ENCODE peak calls at places on chromosomes 7 and 10, in eight cellular contexts. I is suprapubic skin; R is NCI-H1694 treated with DMSO at 0.1 percent for 48 hours; K is HTR-8/SVneo; D is T-helper 9 cell; J is GM13977; B is naive thymus-derived CD8-positive, alpha-beta T cell; Y is lower leg skin. Z is an unnamed sample.

GRCh38 chr7:15503603-15504280 is 58.1 kb downstream of the AGMO start:
- DNase-seq in D (no peak), K (no peak), I (no peak), Y (no peak), R (no peak), J (no peak), B (no peak), Z (no peak)

GRCh38 chr7:127912901-127913300 is 118.3 kb downstream of the LRRC4 start:
- DNase-seq in D (no peak), K (no peak), Y (no peak), R (no peak), I (no peak), B (no peak), J (no peak), Z (no peak)

GRCh38 chr10:6382081-6382480 is 179.3 kb downstream of the PFKFB3 start:
- DNase-seq in I (no peak), K (no peak), Y (no peak), D (no peak), B (peak; percentile 5), R (no peak), J (peak; percentile 46), Z (no peak)

GRCh38 chr7:128878226-128879105 is 15.8 kb downstream of the ATP6V1F start:
- DNase-seq in J (no peak), K (no peak), B (no peak), Y (no peak), I (no peak), D (no peak), R (no peak), Z (no peak)

GRCh38 chr7:157011333-157012112 is 1.1 kb upstream of the MNX1 start:
- DNase-seq in J (no peak), R (no peak), D (no peak), Y (no peak), K (no peak), B (no peak), I (peak; percentile 65), Z (no peak)

GRCh38 chr7:3914385-3914784 is 613.3 kb downstream of the SDK1 start:
- DNase-seq in J (no peak), B (no peak), Y (no peak), I (no peak), D (no peak), R (no peak), K (no peak), Z (no peak)

GRCh38 chr7:151784843-151785680 is 91.9 kb downstream of the PRKAG2 start:
- DNase-seq in Y (no peak), I (no peak), D (no peak), R (no peak), B (no peak), K (no peak), J (no peak), Z (no peak)

GRCh38 chr7:108368466-108368865 is 87.8 kb downstream of the NRCAM start:
- DNase-seq in D (no peak), Y (no peak), R (peak; percentile 63), B (no peak), K (no peak), J (no peak), I (no peak), Z (no peak)

GRCh38 chr7:39536926-39537325 is 29.3 kb upstream of the YAE1 start:
- DNase-seq in Y (no peak), I (no peak), R (no peak), D (no peak), B (no peak), J (no peak), K (no peak), Z (no peak)

GRCh38 chr7:4058158-4058557 is 623.9 kb upstream of the FOXK1 start:
- DNase-seq in B (no peak), Y (no peak), D (no peak), I (no peak), K (no peak), J (no peak), R (no peak), Z (no peak)

GRCh38 chr10:43111921-43112607 is 26.2 kb upstream of the CSGALNACT2 start:
- DNase-seq in Y (no peak), I (no peak), D (no peak), B (no peak), K (no peak), J (no peak), R (no peak), Z (no peak)

GRCh38 chr7:5646846-5647245 is 134.6 kb downstream of the RNF216 start:
- DNase-seq in Y (no peak), D (no peak), I (no peak), J (no peak), B (no peak), K (peak; percentile 64), R (peak; percentile 11), Z (no peak)

GRCh38 chr7:127885843-127886242 is 145.4 kb downstream of the LRRC4 start:
- DNase-seq in Y (no peak), I (no peak), K (peak; percentile 10), D (no peak), J (no peak), B (no peak), R (peak; percentile 86), Z (no peak)

GRCh38 chr10:17273403-17273802 is 45.4 kb downstream of the VIM start:
- DNase-seq in Y (no peak), J (no peak), B (no peak), I (no peak), K (peak; percentile 25), R (no peak), D (no peak), Z (no peak)

GRCh38 chr10:129767751-129768150 is 196.3 kb downstream of the EBF3 start:
- DNase-seq in K (no peak), J (no peak), B (no peak), I (peak; percentile 65), D (no peak), R (no peak), Y (peak; percentile 43), Z (no peak)

GRCh38 chr10:97037365-97038361 is 148.1 kb downstream of the SLIT1 start:
- DNase-seq in B (peak; percentile 57), J (peak; percentile 84), I (no peak), D (peak; percentile 44), Y (peak; percentile 94), K (peak; percentile 88), R (peak; percentile 63), Z (peak; percentile 63)

GRCh38 chr10:49621561-49621960 is 7.7 kb downstream of the CHAT start:
- DNase-seq in I (peak; percentile 45), B (no peak), K (no peak), Y (peak; percentile 76), R (no peak), D (no peak), J (no peak), Z (no peak)

GRCh38 chr7:157410831-157411556 is 74.2 kb downstream of the DNAJB6 start:
- DNase-seq in Y (no peak), I (no peak), R (no peak), J (no peak), D (no peak), B (no peak), K (no peak), Z (no peak)

GRCh38 chr7:123692471-123692877 is 36.8 kb downstream of the LMOD2 start:
- DNase-seq in J (no peak), R (no peak), I (no peak), D (no peak), B (no peak), K (no peak), Y (no peak), Z (no peak)

GRCh38 chr7:70785427-70785826 is 346.5 kb upstream of the GALNT17 start:
- DNase-seq in R (no peak), B (no peak), K (no peak), I (no peak), Y (no peak), J (no peak), D (no peak), Z (no peak)

Z was measured in activated B cell treated with CpG ODN at 0.5 μM for 24 hours.